ENCODE peak calls at places on chromosomes 2 and 18, in ten cellular contexts. One of them, this sample, is unnamed.

GRCh38 chr18:76212958-76213357 is 282.1 kb downstream of the ZNF516 start:
- DNase-seq in spleen: no peak
- DNase-seq in prostate gland: no peak
- DNase-seq in HepG2: no peak
- DNase-seq in GM12878: no peak
- DNase-seq in GM12891: no peak
- DNase-seq in stomach: no peak
- DNase-seq in H1: no peak
- DNase-seq in suprapubic skin: no peak
- DNase-seq in K562: no peak
- DNase-seq in this sample: no peak

GRCh38 chr2:41737888-41738287 is 309.9 kb upstream of the PKDCC start:
- DNase-seq in spleen: no peak
- DNase-seq in prostate gland: no peak
- DNase-seq in HepG2: no peak
- DNase-seq in GM12878: no peak
- DNase-seq in GM12891: no peak
- DNase-seq in stomach: no peak
- DNase-seq in H1: no peak
- DNase-seq in suprapubic skin: no peak
- DNase-seq in K562: no peak
- DNase-seq in this sample: no peak

GRCh38 chr2:105308785-105309540 is 20.6 kb downstream of the TGFBRAP1 start:
- DNase-seq in spleen: no peak
- DNase-seq in prostate gland: no peak
- DNase-seq in HepG2: no peak
- DNase-seq in GM12878: no peak
- DNase-seq in GM12891: no peak
- DNase-seq in stomach: no peak
- DNase-seq in H1: no peak
- DNase-seq in suprapubic skin: no peak
- DNase-seq in K562: no peak
- DNase-seq in this sample: no peak

GRCh38 chr2:77147154-77147553 is 375.0 kb downstream of the LRRTM4 start:
- DNase-seq in spleen: no peak
- DNase-seq in prostate gland: no peak
- DNase-seq in HepG2: no peak
- DNase-seq in GM12878: no peak
- DNase-seq in GM12891: no peak
- DNase-seq in stomach: no peak
- DNase-seq in H1: no peak
- DNase-seq in suprapubic skin: no peak
- DNase-seq in K562: no peak
- DNase-seq in this sample: no peak

GRCh38 chr2:241314933-241315182 is 614 bp downstream of the HDLBP start:
- DNase-seq in spleen: no peak
- DNase-seq in prostate gland: no peak
- DNase-seq in HepG2: no peak
- DNase-seq in GM12878: no peak
- DNase-seq in GM12891: no peak
- DNase-seq in stomach: no peak
- DNase-seq in H1: no peak
- DNase-seq in suprapubic skin: no peak
- DNase-seq in K562: no peak
- DNase-seq in this sample: no peak

GRCh38 chr18:25350561-25351201 is 1.3 kb downstream of the ZNF521 start:
- DNase-seq in spleen: peak
- DNase-seq in prostate gland: no peak
- DNase-seq in HepG2: no peak
- DNase-seq in GM12878: no peak
- DNase-seq in GM12891: peak
- DNase-seq in stomach: no peak
- DNase-seq in H1: no peak
- DNase-seq in suprapubic skin: peak
- DNase-seq in K562: no peak
- DNase-seq in this sample: peak

GRCh38 chr18:12308386-12309100 is 502 bp downstream of the TUBB6 start:
- DNase-seq in spleen: peak
- DNase-seq in prostate gland: peak
- DNase-seq in HepG2: peak
- DNase-seq in GM12878: no peak
- DNase-seq in GM12891: peak
- DNase-seq in stomach: peak
- DNase-seq in H1: no peak
- DNase-seq in suprapubic skin: peak
- DNase-seq in K562: peak
- DNase-seq in this sample: peak

GRCh38 chr2:219002395-219003266 is 9.4 kb upstream of the CRYBA2 start:
- DNase-seq in spleen: no peak
- DNase-seq in prostate gland: peak
- DNase-seq in HepG2: peak
- DNase-seq in GM12878: no peak
- DNase-seq in GM12891: no peak
- DNase-seq in stomach: peak
- DNase-seq in H1: no peak
- DNase-seq in suprapubic skin: no peak
- DNase-seq in K562: peak
- DNase-seq in this sample: peak

GRCh38 chr18:21203096-21203495 is 38.9 kb upstream of the GREB1L start:
- DNase-seq in spleen: no peak
- DNase-seq in prostate gland: no peak
- DNase-seq in HepG2: no peak
- DNase-seq in GM12878: no peak
- DNase-seq in GM12891: no peak
- DNase-seq in stomach: no peak
- DNase-seq in H1: no peak
- DNase-seq in suprapubic skin: no peak
- DNase-seq in K562: no peak
- DNase-seq in this sample: no peak

GRCh38 chr18:78603584-78603983 is 376.0 kb upstream of the SALL3 start:
- DNase-seq in spleen: peak
- DNase-seq in prostate gland: no peak
- DNase-seq in HepG2: no peak
- DNase-seq in GM12878: no peak
- DNase-seq in GM12891: no peak
- DNase-seq in stomach: no peak
- DNase-seq in H1: no peak
- DNase-seq in suprapubic skin: no peak
- DNase-seq in K562: no peak
- DNase-seq in this sample: no peak

GRCh38 chr2:162821176-162821575 is 17.4 kb downstream of the KCNH7 start:
- DNase-seq in spleen: no peak
- DNase-seq in prostate gland: no peak
- DNase-seq in HepG2: no peak
- DNase-seq in GM12878: no peak
- DNase-seq in GM12891: no peak
- DNase-seq in stomach: no peak
- DNase-seq in H1: no peak
- DNase-seq in suprapubic skin: no peak
- DNase-seq in K562: no peak
- DNase-seq in this sample: no peak

DNA sequence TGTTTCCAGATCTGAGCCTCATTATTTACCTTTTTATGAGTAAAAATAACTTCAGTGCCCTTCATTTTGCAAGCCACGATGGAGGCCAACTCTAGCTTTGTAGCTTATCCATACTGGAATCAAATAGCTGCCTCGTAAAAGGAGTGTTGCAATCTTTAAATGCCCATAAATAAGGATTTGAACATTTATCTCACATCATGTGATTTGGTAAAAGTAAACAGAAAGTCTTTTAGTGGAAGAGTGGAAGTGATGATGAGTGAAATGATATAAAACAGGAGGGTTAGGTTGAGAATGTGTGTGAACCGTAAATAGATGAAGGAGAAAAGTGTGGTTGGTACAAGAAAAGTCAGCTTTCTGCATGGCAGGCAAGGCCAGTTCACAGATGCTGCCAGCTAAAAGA is 348.9 kb downstream of the OSR1 start:
- DNase-seq in spleen: no peak
- DNase-seq in prostate gland: peak
- DNase-seq in HepG2: no peak
- DNase-seq in GM12878: no peak
- DNase-seq in GM12891: no peak
- DNase-seq in stomach: no peak
- DNase-seq in H1: no peak
- DNase-seq in suprapubic skin: no peak
- DNase-seq in K562: no peak
- DNase-seq in this sample: no peak
- TF ChIP-seq POLR2AphosphoS5 in spleen: no peak
- TF ChIP-seq POLR2AphosphoS5 in prostate gland: peak
- TF ChIP-seq POLR2AphosphoS5 in HepG2: no peak
- TF ChIP-seq POLR2AphosphoS5 in GM12878: no peak
- TF ChIP-seq POLR2AphosphoS5 in GM12891: no peak
- TF ChIP-seq POLR2AphosphoS5 in stomach: no peak
- TF ChIP-seq POLR2AphosphoS5 in H1: no peak
- TF ChIP-seq POLR2AphosphoS5 in suprapubic skin: no peak
- TF ChIP-seq POLR2AphosphoS5 in K562: no peak
- TF ChIP-seq POLR2AphosphoS5 in this sample: no peak

DNA sequence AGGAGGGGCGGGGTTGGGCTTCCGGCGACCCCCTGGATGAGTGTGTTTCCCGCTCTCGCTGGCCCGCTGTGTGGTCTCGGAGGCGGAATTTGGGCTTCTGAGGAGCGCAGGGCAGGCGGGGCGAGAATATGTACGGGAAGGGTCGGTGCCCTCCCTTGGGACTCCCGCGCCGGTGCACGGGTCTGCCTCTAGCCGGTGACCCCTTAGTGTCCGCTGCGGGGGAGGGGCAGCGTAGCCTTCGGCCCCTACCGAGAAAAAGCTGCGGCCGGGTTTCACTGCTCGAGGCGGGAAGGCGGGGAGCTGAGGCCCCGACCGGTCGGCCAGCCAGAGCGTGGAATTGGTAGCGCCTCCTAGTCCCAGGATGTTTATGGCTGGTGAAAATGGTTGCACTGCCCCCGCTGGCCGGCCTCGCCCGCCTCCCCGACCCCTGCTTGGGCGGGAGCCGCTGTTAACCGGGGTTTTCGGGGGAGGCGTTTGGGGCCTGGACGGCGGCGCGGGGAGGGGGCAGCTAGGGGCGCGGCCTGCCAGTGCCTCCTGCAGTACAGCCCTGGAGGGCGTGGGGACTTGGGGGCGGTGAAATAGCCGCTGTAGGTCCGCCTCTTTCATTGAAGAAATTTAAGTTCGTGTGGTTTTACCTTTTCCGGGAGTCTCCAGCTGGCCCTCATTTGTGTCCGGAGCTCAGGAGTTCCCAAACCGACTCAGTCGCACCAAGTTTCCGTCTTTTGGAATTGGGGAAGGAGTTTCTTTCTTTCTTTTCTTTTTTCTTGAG is at the start of gene UGP2:
- DNase-seq in spleen: peak
- DNase-seq in prostate gland: peak
- DNase-seq in HepG2: peak
- DNase-seq in GM12878: peak
- DNase-seq in GM12891: peak
- DNase-seq in stomach: peak
- DNase-seq in H1: peak
- DNase-seq in suprapubic skin: peak
- DNase-seq in K562: peak
- DNase-seq in this sample: peak
- TF ChIP-seq POLR2AphosphoS5 in spleen: peak
- TF ChIP-seq POLR2AphosphoS5 in prostate gland: peak
- TF ChIP-seq POLR2AphosphoS5 in HepG2: peak
- TF ChIP-seq POLR2AphosphoS5 in GM12878: peak
- TF ChIP-seq POLR2AphosphoS5 in GM12891: peak
- TF ChIP-seq POLR2AphosphoS5 in stomach: peak
- TF ChIP-seq POLR2AphosphoS5 in H1: peak
- TF ChIP-seq POLR2AphosphoS5 in suprapubic skin: peak
- TF ChIP-seq POLR2AphosphoS5 in K562: peak
- TF ChIP-seq POLR2AphosphoS5 in this sample: peak

GRCh38 chr2:8244634-8245033 is 437.2 kb upstream of the ID2 start:
- DNase-seq in spleen: no peak
- DNase-seq in prostate gland: no peak
- DNase-seq in HepG2: no peak
- DNase-seq in GM12878: no peak
- DNase-seq in GM12891: no peak
- DNase-seq in stomach: no peak
- DNase-seq in H1: no peak
- DNase-seq in suprapubic skin: no peak
- DNase-seq in K562: no peak
- DNase-seq in this sample: no peak
- TF ChIP-seq POLR2AphosphoS5 in spleen: no peak
- TF ChIP-seq POLR2AphosphoS5 in prostate gland: no peak
- TF ChIP-seq POLR2AphosphoS5 in HepG2: no peak
- TF ChIP-seq POLR2AphosphoS5 in GM12878: no peak
- TF ChIP-seq POLR2AphosphoS5 in GM12891: no peak
- TF ChIP-seq POLR2AphosphoS5 in stomach: no peak
- TF ChIP-seq POLR2AphosphoS5 in H1: no peak
- TF ChIP-seq POLR2AphosphoS5 in suprapubic skin: no peak
- TF ChIP-seq POLR2AphosphoS5 in K562: no peak
- TF ChIP-seq POLR2AphosphoS5 in this sample: no peak

GRCh38 chr2:71154798-71155197 is 24.4 kb downstream of the MPHOSPH10 start:
- DNase-seq in spleen: no peak
- DNase-seq in prostate gland: no peak
- DNase-seq in HepG2: peak
- DNase-seq in GM12878: peak
- DNase-seq in GM12891: peak
- DNase-seq in stomach: no peak
- DNase-seq in H1: no peak
- DNase-seq in suprapubic skin: no peak
- DNase-seq in K562: peak
- DNase-seq in this sample: no peak

GRCh38 chr2:71155846-71156245 is 25.4 kb downstream of the MPHOSPH10 start:
- DNase-seq in spleen: no peak
- DNase-seq in prostate gland: no peak
- DNase-seq in HepG2: no peak
- DNase-seq in GM12878: no peak
- DNase-seq in GM12891: no peak
- DNase-seq in stomach: no peak
- DNase-seq in H1: no peak
- DNase-seq in suprapubic skin: no peak
- DNase-seq in K562: no peak
- DNase-seq in this sample: no peak

GRCh38 chr2:71154279-71154678 is 23.8 kb downstream of the MPHOSPH10 start:
- DNase-seq in spleen: no peak
- DNase-seq in prostate gland: no peak
- DNase-seq in HepG2: no peak
- DNase-seq in GM12878: no peak
- DNase-seq in GM12891: no peak
- DNase-seq in stomach: no peak
- DNase-seq in H1: no peak
- DNase-seq in suprapubic skin: no peak
- DNase-seq in K562: no peak
- DNase-seq in this sample: no peak

GRCh38 chr2:71157124-71157802 is 26.8 kb downstream of the MPHOSPH10 start:
- DNase-seq in spleen: peak
- DNase-seq in prostate gland: peak
- DNase-seq in HepG2: peak
- DNase-seq in GM12878: no peak
- DNase-seq in GM12891: peak
- DNase-seq in stomach: peak
- DNase-seq in H1: peak
- DNase-seq in suprapubic skin: no peak
- DNase-seq in K562: peak
- DNase-seq in this sample: no peak

DNA sequence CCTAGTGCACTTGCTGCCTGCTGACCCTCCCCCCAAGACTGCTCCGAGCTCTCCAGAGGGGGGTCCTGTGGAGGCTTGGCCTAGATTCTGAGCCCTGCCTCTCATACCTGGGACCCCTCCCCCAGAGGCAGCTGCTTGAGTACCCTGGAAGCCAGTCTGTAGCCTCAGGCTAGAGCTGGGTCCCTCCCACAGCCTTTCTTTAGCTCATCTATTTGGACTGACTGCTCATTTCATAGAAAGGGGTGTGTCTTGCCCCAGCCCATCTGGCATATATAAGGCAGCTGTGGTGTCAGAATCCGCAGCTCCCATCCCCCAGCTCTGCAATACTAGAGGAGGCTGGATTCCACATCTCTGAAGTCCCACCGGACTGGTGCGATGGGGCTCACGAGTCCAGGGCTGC is 26.1 kb downstream of the MPHOSPH10 start:
- DNase-seq in spleen: no peak
- DNase-seq in prostate gland: no peak
- DNase-seq in HepG2: no peak
- DNase-seq in GM12878: no peak
- DNase-seq in GM12891: no peak
- DNase-seq in stomach: no peak
- DNase-seq in H1: no peak
- DNase-seq in suprapubic skin: no peak
- DNase-seq in K562: no peak
- DNase-seq in this sample: no peak
- TF ChIP-seq POLR2AphosphoS5 in spleen: no peak
- TF ChIP-seq POLR2AphosphoS5 in prostate gland: no peak
- TF ChIP-seq POLR2AphosphoS5 in HepG2: no peak
- TF ChIP-seq POLR2AphosphoS5 in GM12878: no peak
- TF ChIP-seq POLR2AphosphoS5 in GM12891: no peak
- TF ChIP-seq POLR2AphosphoS5 in stomach: no peak
- TF ChIP-seq POLR2AphosphoS5 in H1: no peak
- TF ChIP-seq POLR2AphosphoS5 in suprapubic skin: no peak
- TF ChIP-seq POLR2AphosphoS5 in K562: no peak
- TF ChIP-seq POLR2AphosphoS5 in this sample: no peak